ENCODE peak calls at places on chromosomes 2 and 18, in ten cellular contexts. V is prostate gland; P is CD4-positive, alpha-beta memory T cell; U is left ventricle myocardium inferior; X is activated T-helper 1 cell treated with Interleukin-2 at 50 U/mL for 16 hours; D is WERI-Rb-1; S is left lobe of liver; W is 8988T; M is neural crest cell; Z is activated naive CD4-positive, alpha-beta T cell treated with anti-CD3 and anti-CD28 coated beads, Interleukin-2, amount 10 ng/mL, durations not matched to agents 7 days and 5 days. E is an unnamed sample.

GRCh38 chr2:48045613-48046012 is 139.3 kb upstream of the FBXO11 start:
- DNase-seq in V (no peak), X (no peak), D (no peak), W (no peak), U (no peak), P (no peak), S (no peak), Z (no peak), M (no peak), E (no peak)

GRCh38 chr2:25050128-25050527 is 8.3 kb downstream of the EFR3B start:
- DNase-seq in P (no peak), S (no peak), W (no peak), U (no peak), D (no peak), X (no peak), M (no peak), V (no peak), Z (no peak), E (no peak)

GRCh38 chr18:58596265-58596681 is 32.6 kb downstream of the ALPK2 start:
- DNase-seq in U (peak), D (peak), X (no peak), M (no peak), S (no peak), V (no peak), W (no peak), P (no peak), Z (no peak), E (no peak)

GRCh38 chr2:58101500-58101899 is 54.9 kb downstream of the VRK2 start:
- DNase-seq in W (no peak), Z (no peak), X (no peak), P (no peak), U (no peak), V (no peak), D (no peak), S (no peak), M (no peak), E (no peak)

GRCh38 chr2:190179754-190180312 is 117.3 kb upstream of the MSTN start:
- DNase-seq in P (no peak), V (no peak), S (no peak), Z (no peak), D (no peak), M (no peak), W (no peak), X (no peak), U (no peak), E (no peak)

GRCh38 chr2:127796389-127796788 is 14.6 kb downstream of the WDR33 start:
- DNase-seq in U (no peak), D (no peak), W (no peak), Z (no peak), S (no peak), M (no peak), V (no peak), P (no peak), X (no peak), E (no peak)

GRCh38 chr2:143110759-143111428 is 18.3 kb upstream of the ARHGAP15 start:
- DNase-seq in W (no peak), P (peak), U (peak), V (peak), X (peak), M (peak), S (peak), Z (peak), D (peak), E (peak)

GRCh38 chr2:191612496-191612895 is 65.4 kb upstream of the NABP1 start:
- DNase-seq in D (no peak), P (no peak), Z (no peak), W (no peak), M (no peak), U (no peak), V (no peak), S (no peak), X (no peak), E (no peak)

GRCh38 chr2:26300234-26300641 is 45.7 kb upstream of the SELENOI start:
- DNase-seq in M (no peak), D (peak), X (no peak), W (no peak), S (no peak), U (no peak), P (no peak), Z (no peak), V (peak), E (no peak)

GRCh38 chr2:57759131-57759530 is 287.5 kb upstream of the VRK2 start:
- DNase-seq in S (no peak), Z (no peak), X (no peak), W (no peak), D (no peak), V (no peak), P (no peak), M (no peak), U (no peak), E (no peak)

GRCh38 chr18:76376225-76376624 is 118.8 kb downstream of the ZNF516 start:
- DNase-seq in Z (no peak), V (no peak), D (no peak), W (no peak), X (no peak), U (no peak), S (no peak), P (no peak), M (no peak), E (no peak)

GRCh38 chr2:230823264-230823964 is 41.3 kb upstream of the ITM2C start:
- DNase-seq in U (no peak), Z (no peak), X (no peak), S (no peak), D (no peak), P (no peak), W (no peak), M (no peak), V (no peak), E (no peak)

GRCh38 chr2:109162999-109163398 is 34.0 kb downstream of the SH3RF3 start:
- DNase-seq in U (peak), W (no peak), Z (no peak), M (no peak), P (no peak), S (no peak), X (no peak), D (no peak), V (no peak), E (no peak)

GRCh38 chr2:26187114-26187513 is 14.2 kb downstream of the GAREM2 start:
- DNase-seq in U (no peak), W (no peak), M (no peak), V (no peak), P (no peak), Z (no peak), D (no peak), S (no peak), X (no peak), E (no peak)

GRCh38 chr2:238886453-238887094 is 38.7 kb downstream of the TWIST2 start:
- DNase-seq in Z (no peak), V (no peak), W (no peak), P (no peak), D (no peak), M (no peak), S (no peak), X (no peak), U (no peak), E (no peak)

GRCh38 chr2:32135409-32135808 is 30.3 kb upstream of the SLC30A6 start:
- DNase-seq in M (no peak), V (no peak), W (peak), S (no peak), X (no peak), U (no peak), D (no peak), P (no peak), Z (no peak), E (no peak)

GRCh38 chr18:31649449-31649848 is 34.9 kb downstream of the B4GALT6 start:
- DNase-seq in W (no peak), V (no peak), P (no peak), M (no peak), X (no peak), Z (no peak), S (no peak), D (no peak), U (no peak), E (no peak)

GRCh38 chr2:32360416-32360815 is 3.6 kb downstream of the BIRC6 start:
- DNase-seq in M (no peak), Z (no peak), P (no peak), S (no peak), U (no peak), V (no peak), W (no peak), D (no peak), X (no peak), E (no peak)

GRCh38 chr2:83081835-83082522 is 1377.1 kb downstream of the SUCLG1 start:
- DNase-seq in W (no peak), M (no peak), U (no peak), P (no peak), X (no peak), D (no peak), Z (no peak), S (no peak), V (no peak), E (no peak)

GRCh38 chr18:49359732-49360444 is 100.6 kb downstream of the DYM start:
- DNase-seq in W (no peak), V (no peak), Z (no peak), P (no peak), U (no peak), S (no peak), M (no peak), X (no peak), D (no peak), E (no peak)

GRCh38 chr2:41634686-41635085 is 413.1 kb upstream of the PKDCC start:
- DNase-seq in W (no peak), D (no peak), U (no peak), S (no peak), P (no peak), X (no peak), Z (no peak), V (no peak), M (no peak), E (no peak)

GRCh38 chr2:239721531-239721930 is 303.6 kb downstream of the NDUFA10 start:
- DNase-seq in Z (no peak), X (no peak), S (peak), D (no peak), P (no peak), V (no peak), W (no peak), M (no peak), U (no peak), E (no peak)

GRCh38 chr18:55268629-55269275 is 309.5 kb upstream of the CCDC68 start:
- DNase-seq in X (no peak), W (no peak), S (no peak), P (no peak), V (no peak), M (no peak), D (no peak), Z (no peak), U (no peak), E (no peak)

GRCh38 chr2:233009661-233010060 is 3.4 kb downstream of the NGEF start:
- DNase-seq in W (no peak), X (no peak), U (no peak), P (no peak), S (peak), Z (no peak), V (no peak), M (no peak), D (no peak), E (no peak)

GRCh38 chr2:54701029-54701428 is 22.4 kb upstream of the EML6 start:
- DNase-seq in W (no peak), S (no peak), V (no peak), P (no peak), M (no peak), U (no peak), Z (no peak), D (no peak), X (no peak), E (no peak)

GRCh38 chr2:222998459-222998858 is 53.5 kb upstream of the KCNE4 start:
- DNase-seq in P (no peak), V (no peak), S (no peak), U (no peak), Z (no peak), W (no peak), M (no peak), X (no peak), D (no peak), E (no peak)

GRCh38 chr2:187878096-187878495 is 323.9 kb upstream of the TFPI start:
- DNase-seq in W (no peak), Z (no peak), P (no peak), V (no peak), U (no peak), S (no peak), M (no peak), X (no peak), D (no peak), E (no peak)

GRCh38 chr2:55804535-55804934 is 110.9 kb upstream of the PNPT1 start:
- DNase-seq in S (no peak), U (no peak), Z (no peak), W (no peak), P (no peak), X (no peak), M (no peak), V (no peak), D (no peak), E (no peak)

GRCh38 chr2:153287109-153287801 is 191.3 kb downstream of the RPRM start:
- DNase-seq in Z (no peak), P (no peak), U (no peak), V (no peak), S (no peak), D (peak), X (no peak), W (no peak), M (peak), E (no peak)

GRCh38 chr2:182646763-182647498 is 69.1 kb upstream of the DNAJC10 start:
- DNase-seq in S (no peak), P (no peak), V (no peak), D (no peak), X (no peak), U (no peak), Z (no peak), W (no peak), M (no peak), E (no peak)

GRCh38 chr2:231512222-231512621 is 18.0 kb downstream of the NMUR1 start:
- DNase-seq in X (no peak), Z (no peak), U (no peak), S (no peak), V (no peak), W (no peak), D (peak), M (peak), P (no peak), E (no peak)

GRCh38 chr18:23994361-23994902 is 20.1 kb upstream of the TTC39C start:
- DNase-seq in P (peak), U (no peak), S (no peak), D (peak), V (peak), Z (no peak), W (no peak), M (no peak), X (no peak), E (peak)

E was measured in effector CD4-positive, alpha-beta T cell.